ENCODE peak calls at places on chromosomes 4 and X, in five cellular contexts. One of them, this sample, is unnamed.

GRCh38 chr4:68361146-68361589 is 11.3 kb upstream of the YTHDC1 start:
- DNase-seq in upper lobe of right lung: no peak
- DNase-seq in neural crest cell: no peak
- DNase-seq in fibroblast of lung: peak
- DNase-seq in adipocyte: peak
- DNase-seq in this sample: no peak

GRCh38 chr4:128364565-128364964 is 77.0 kb upstream of the PGRMC2 start:
- DNase-seq in upper lobe of right lung: no peak
- DNase-seq in neural crest cell: no peak
- DNase-seq in fibroblast of lung: no peak
- DNase-seq in adipocyte: no peak
- DNase-seq in this sample: no peak

GRCh38 chrX:123215397-123216089 is 31.5 kb downstream of the GRIA3 start:
- DNase-seq in upper lobe of right lung: no peak
- DNase-seq in neural crest cell: no peak
- DNase-seq in fibroblast of lung: no peak
- DNase-seq in adipocyte: no peak
- DNase-seq in this sample: no peak

GRCh38 chr4:147866532-147867271 is 134.8 kb downstream of the ARHGAP10 start:
- DNase-seq in upper lobe of right lung: peak
- DNase-seq in neural crest cell: peak
- DNase-seq in fibroblast of lung: peak
- DNase-seq in adipocyte: peak
- DNase-seq in this sample: peak

GRCh38 chrX:40484408-40485091 is 96.2 kb upstream of the ATP6AP2 start:
- DNase-seq in upper lobe of right lung: no peak
- DNase-seq in neural crest cell: no peak
- DNase-seq in fibroblast of lung: no peak
- DNase-seq in adipocyte: no peak
- DNase-seq in this sample: no peak

GRCh38 chr4:108168672-108169562 is at the start of gene LEF1:
- DNase-seq in upper lobe of right lung: peak
- DNase-seq in neural crest cell: peak
- DNase-seq in fibroblast of lung: peak
- DNase-seq in adipocyte: peak
- DNase-seq in this sample: no peak

GRCh38 chr4:113147498-113148231 is 98.2 kb downstream of the ANK2 start:
- DNase-seq in upper lobe of right lung: no peak
- DNase-seq in neural crest cell: no peak
- DNase-seq in fibroblast of lung: no peak
- DNase-seq in adipocyte: no peak
- DNase-seq in this sample: no peak

GRCh38 chrX:124211312-124211942 is 121.0 kb upstream of the TEX13D start:
- DNase-seq in upper lobe of right lung: no peak
- DNase-seq in neural crest cell: no peak
- DNase-seq in fibroblast of lung: peak
- DNase-seq in adipocyte: peak
- DNase-seq in this sample: no peak

GRCh38 chr4:26075588-26075987 is 161.6 kb downstream of the SMIM20 start:
- DNase-seq in upper lobe of right lung: no peak
- DNase-seq in neural crest cell: no peak
- DNase-seq in fibroblast of lung: no peak
- DNase-seq in adipocyte: no peak
- DNase-seq in this sample: no peak

GRCh38 chr4:6469898-6470501 is 2.4 kb downstream of the PPP2R2C start:
- DNase-seq in upper lobe of right lung: no peak
- DNase-seq in neural crest cell: no peak
- DNase-seq in fibroblast of lung: no peak
- DNase-seq in adipocyte: no peak
- DNase-seq in this sample: peak

GRCh38 chr4:73944061-73944875 is 37.6 kb downstream of the PF4 start:
- DNase-seq in upper lobe of right lung: peak
- DNase-seq in neural crest cell: no peak
- DNase-seq in fibroblast of lung: peak
- DNase-seq in adipocyte: peak
- DNase-seq in this sample: peak

GRCh38 chrX:149003863-149004660 is 501.0 kb downstream of the IDS start:
- DNase-seq in upper lobe of right lung: no peak
- DNase-seq in neural crest cell: no peak
- DNase-seq in fibroblast of lung: no peak
- DNase-seq in adipocyte: no peak
- DNase-seq in this sample: no peak

GRCh38 chr4:169234137-169234855 is 36.5 kb downstream of the SH3RF1 start:
- DNase-seq in upper lobe of right lung: no peak
- DNase-seq in neural crest cell: no peak
- DNase-seq in fibroblast of lung: no peak
- DNase-seq in adipocyte: peak
- DNase-seq in this sample: no peak

GRCh38 chr4:57037982-57038604 is 59.4 kb downstream of the POLR2B start:
- DNase-seq in upper lobe of right lung: peak
- DNase-seq in neural crest cell: peak
- DNase-seq in fibroblast of lung: peak
- DNase-seq in adipocyte: peak
- DNase-seq in this sample: peak

GRCh38 chrX:153681175-153681574 is 6.6 kb upstream of the SLC6A8 start:
- DNase-seq in upper lobe of right lung: no peak
- DNase-seq in neural crest cell: no peak
- DNase-seq in fibroblast of lung: no peak
- DNase-seq in adipocyte: no peak
- DNase-seq in this sample: peak

GRCh38 chr4:110472583-110473329 is 3.2 kb upstream of the ENPEP start:
- DNase-seq in upper lobe of right lung: no peak
- DNase-seq in neural crest cell: no peak
- DNase-seq in fibroblast of lung: no peak
- DNase-seq in adipocyte: no peak
- DNase-seq in this sample: no peak

GRCh38 chr4:37503231-37503630 is 182.9 kb downstream of the RELL1 start:
- DNase-seq in upper lobe of right lung: no peak
- DNase-seq in neural crest cell: no peak
- DNase-seq in fibroblast of lung: no peak
- DNase-seq in adipocyte: no peak
- DNase-seq in this sample: no peak

GRCh38 chr4:156190606-156191005 is 236.9 kb upstream of the CTSO start:
- DNase-seq in upper lobe of right lung: no peak
- DNase-seq in neural crest cell: no peak
- DNase-seq in fibroblast of lung: peak
- DNase-seq in adipocyte: peak
- DNase-seq in this sample: no peak

GRCh38 chrX:13659057-13659456 is 6.1 kb downstream of the TCEANC start:
- DNase-seq in upper lobe of right lung: no peak
- DNase-seq in neural crest cell: no peak
- DNase-seq in fibroblast of lung: peak
- DNase-seq in adipocyte: peak
- DNase-seq in this sample: no peak

GRCh38 chr4:89365375-89366170 is 58.0 kb upstream of the GPRIN3 start:
- DNase-seq in upper lobe of right lung: no peak
- DNase-seq in neural crest cell: no peak
- DNase-seq in fibroblast of lung: no peak
- DNase-seq in adipocyte: no peak
- DNase-seq in this sample: no peak

GRCh38 chrX:10189317-10190268 is 32.8 kb downstream of the CLCN4 start:
- DNase-seq in upper lobe of right lung: peak
- DNase-seq in neural crest cell: peak
- DNase-seq in fibroblast of lung: peak
- DNase-seq in adipocyte: peak
- DNase-seq in this sample: peak

GRCh38 chr4:188976644-188977115 is 837.4 kb downstream of the TRIML1 start:
- DNase-seq in upper lobe of right lung: no peak
- DNase-seq in neural crest cell: no peak
- DNase-seq in fibroblast of lung: peak
- DNase-seq in adipocyte: peak
- DNase-seq in this sample: no peak

GRCh38 chr4:123819362-123820035 is 422.9 kb downstream of the SPRY1 start:
- DNase-seq in upper lobe of right lung: no peak
- DNase-seq in neural crest cell: no peak
- DNase-seq in fibroblast of lung: peak
- DNase-seq in adipocyte: no peak
- DNase-seq in this sample: no peak

GRCh38 chr4:183783933-183784622 is 121.0 kb upstream of the STOX2 start:
- DNase-seq in upper lobe of right lung: no peak
- DNase-seq in neural crest cell: no peak
- DNase-seq in fibroblast of lung: peak
- DNase-seq in adipocyte: peak
- DNase-seq in this sample: no peak

GRCh38 chr4:133802741-133803140 is 398.8 kb downstream of the PABPC4L start:
- DNase-seq in upper lobe of right lung: no peak
- DNase-seq in neural crest cell: no peak
- DNase-seq in fibroblast of lung: peak
- DNase-seq in adipocyte: peak
- DNase-seq in this sample: no peak

GRCh38 chr4:127509155-127509554 is 123.6 kb upstream of the INTU start:
- DNase-seq in upper lobe of right lung: no peak
- DNase-seq in neural crest cell: no peak
- DNase-seq in fibroblast of lung: peak
- DNase-seq in adipocyte: peak
- DNase-seq in this sample: no peak

This sample was measured in posterior vena cava.